ENCODE peak calls at places on chromosomes 13 and 19, in six cellular contexts. One of them, this sample, is unnamed. For H3K27me3 and H3K4me1, the result is how much of the 10 kb centered on the place peaks cover.

GRCh38 chr19:1433119-1434039 is 4.8 kb upstream of the RPS15 start:
- DNase-seq in CD4-positive, CD25-positive, alpha-beta regulatory T cell: no peak
- DNase-seq in ascending aorta: no peak
- DNase-seq in gastrocnemius medialis: no peak
- DNase-seq in hepatocyte: no peak
- DNase-seq in left ventricle myocardium inferior: no peak
- DNase-seq in this sample: no peak

GRCh38 chr19:12891553-12892021 is 627 bp downstream of the GCDH start:
- DNase-seq in left ventricle myocardium inferior: no peak
- DNase-seq in ascending aorta: no peak
- DNase-seq in CD4-positive, CD25-positive, alpha-beta regulatory T cell: no peak
- DNase-seq in hepatocyte: no peak
- DNase-seq in gastrocnemius medialis: no peak
- DNase-seq in this sample: no peak

GRCh38 chr13:78742659-78743058 is 83.7 kb upstream of the OBI1 start:
- DNase-seq in ascending aorta: no peak
- DNase-seq in hepatocyte: no peak
- DNase-seq in left ventricle myocardium inferior: no peak
- DNase-seq in CD4-positive, CD25-positive, alpha-beta regulatory T cell: no peak
- DNase-seq in gastrocnemius medialis: no peak
- DNase-seq in this sample: no peak

GRCh38 chr19:36418287-36419001 is at the start of gene ZFP82:
- DNase-seq in gastrocnemius medialis: peak
- DNase-seq in left ventricle myocardium inferior: peak
- DNase-seq in hepatocyte: peak
- DNase-seq in CD4-positive, CD25-positive, alpha-beta regulatory T cell: peak
- DNase-seq in ascending aorta: peak
- DNase-seq in this sample: peak

GRCh38 chr19:56137405-56137804 is 3.7 kb upstream of the ZNF444 start:
- DNase-seq in hepatocyte: no peak
- DNase-seq in CD4-positive, CD25-positive, alpha-beta regulatory T cell: no peak
- DNase-seq in left ventricle myocardium inferior: no peak
- DNase-seq in ascending aorta: no peak
- DNase-seq in gastrocnemius medialis: no peak
- DNase-seq in this sample: no peak

GRCh38 chr19:58399903-58400637 is 4.6 kb downstream of the RNF225 start:
- DNase-seq in gastrocnemius medialis: no peak
- DNase-seq in CD4-positive, CD25-positive, alpha-beta regulatory T cell: no peak
- DNase-seq in ascending aorta: no peak
- DNase-seq in hepatocyte: no peak
- DNase-seq in left ventricle myocardium inferior: no peak
- DNase-seq in this sample: no peak

GRCh38 chr13:37657134-37657533 is 58.6 kb upstream of the POSTN start:
- DNase-seq in gastrocnemius medialis: no peak
- DNase-seq in left ventricle myocardium inferior: no peak
- DNase-seq in CD4-positive, CD25-positive, alpha-beta regulatory T cell: no peak
- DNase-seq in hepatocyte: no peak
- DNase-seq in ascending aorta: no peak
- DNase-seq in this sample: no peak

GRCh38 chr19:17107546-17108452 is 32.2 kb downstream of the MYO9B start:
- DNase-seq in ascending aorta: peak
- DNase-seq in CD4-positive, CD25-positive, alpha-beta regulatory T cell: no peak
- DNase-seq in hepatocyte: peak
- DNase-seq in gastrocnemius medialis: peak
- DNase-seq in left ventricle myocardium inferior: peak
- DNase-seq in this sample: peak

GRCh38 chr19:55690769-55691545 is 15.9 kb downstream of the EPN1 start:
- DNase-seq in left ventricle myocardium inferior: no peak
- DNase-seq in gastrocnemius medialis: no peak
- DNase-seq in hepatocyte: no peak
- DNase-seq in CD4-positive, CD25-positive, alpha-beta regulatory T cell: no peak
- DNase-seq in ascending aorta: no peak
- DNase-seq in this sample: no peak

GRCh38 chr19:3423183-3423829 is 56.9 kb downstream of the NFIC start:
- DNase-seq in left ventricle myocardium inferior: peak
- DNase-seq in hepatocyte: no peak
- DNase-seq in ascending aorta: no peak
- DNase-seq in gastrocnemius medialis: no peak
- DNase-seq in CD4-positive, CD25-positive, alpha-beta regulatory T cell: no peak
- DNase-seq in this sample: no peak

GRCh38 chr19:3556978-3557460 is 367 bp downstream of the MFSD12 start:
- DNase-seq in gastrocnemius medialis: no peak
- DNase-seq in left ventricle myocardium inferior: no peak
- DNase-seq in CD4-positive, CD25-positive, alpha-beta regulatory T cell: peak
- DNase-seq in ascending aorta: no peak
- DNase-seq in hepatocyte: peak
- DNase-seq in this sample: no peak

GRCh38 chr13:40897058-40897457 is 107.6 kb downstream of the SLC25A15 start:
- DNase-seq in left ventricle myocardium inferior: no peak
- DNase-seq in CD4-positive, CD25-positive, alpha-beta regulatory T cell: no peak
- DNase-seq in hepatocyte: no peak
- DNase-seq in ascending aorta: no peak
- DNase-seq in gastrocnemius medialis: no peak
- DNase-seq in this sample: no peak

GRCh38 chr19:48646912-48647216 is 877 bp upstream of the CA11 start:
- DNase-seq in hepatocyte: no peak
- DNase-seq in gastrocnemius medialis: no peak
- DNase-seq in left ventricle myocardium inferior: no peak
- DNase-seq in ascending aorta: no peak
- DNase-seq in CD4-positive, CD25-positive, alpha-beta regulatory T cell: peak
- DNase-seq in this sample: no peak

GRCh38 chr13:103573446-103573845 is 507.2 kb upstream of the SLC10A2 start:
- DNase-seq in left ventricle myocardium inferior: no peak
- DNase-seq in gastrocnemius medialis: no peak
- DNase-seq in CD4-positive, CD25-positive, alpha-beta regulatory T cell: no peak
- DNase-seq in ascending aorta: no peak
- DNase-seq in hepatocyte: no peak
- DNase-seq in this sample: no peak

GRCh38 chr13:60482012-60482411 is 85.0 kb downstream of the TDRD3 start:
- DNase-seq in hepatocyte: no peak
- DNase-seq in left ventricle myocardium inferior: no peak
- DNase-seq in ascending aorta: no peak
- DNase-seq in CD4-positive, CD25-positive, alpha-beta regulatory T cell: no peak
- DNase-seq in gastrocnemius medialis: no peak
- DNase-seq in this sample: no peak

GRCh38 chr19:2171349-2172145 is 7.8 kb downstream of the DOT1L start:
- DNase-seq in CD4-positive, CD25-positive, alpha-beta regulatory T cell: peak
- DNase-seq in left ventricle myocardium inferior: peak
- DNase-seq in gastrocnemius medialis: no peak
- DNase-seq in ascending aorta: no peak
- DNase-seq in hepatocyte: peak
- DNase-seq in this sample: no peak

GRCh38 chr13:46473806-46474205 is 79.2 kb upstream of the LRCH1 start:
- DNase-seq in hepatocyte: no peak
- DNase-seq in gastrocnemius medialis: no peak
- DNase-seq in CD4-positive, CD25-positive, alpha-beta regulatory T cell: no peak
- DNase-seq in ascending aorta: no peak
- DNase-seq in left ventricle myocardium inferior: no peak
- DNase-seq in this sample: no peak

GRCh38 chr19:6322284-6322683 is 11.1 kb downstream of the ACER1 start:
- DNase-seq in ascending aorta: no peak
- DNase-seq in left ventricle myocardium inferior: no peak
- DNase-seq in CD4-positive, CD25-positive, alpha-beta regulatory T cell: no peak
- DNase-seq in gastrocnemius medialis: no peak
- DNase-seq in hepatocyte: no peak
- DNase-seq in this sample: no peak

DNA sequence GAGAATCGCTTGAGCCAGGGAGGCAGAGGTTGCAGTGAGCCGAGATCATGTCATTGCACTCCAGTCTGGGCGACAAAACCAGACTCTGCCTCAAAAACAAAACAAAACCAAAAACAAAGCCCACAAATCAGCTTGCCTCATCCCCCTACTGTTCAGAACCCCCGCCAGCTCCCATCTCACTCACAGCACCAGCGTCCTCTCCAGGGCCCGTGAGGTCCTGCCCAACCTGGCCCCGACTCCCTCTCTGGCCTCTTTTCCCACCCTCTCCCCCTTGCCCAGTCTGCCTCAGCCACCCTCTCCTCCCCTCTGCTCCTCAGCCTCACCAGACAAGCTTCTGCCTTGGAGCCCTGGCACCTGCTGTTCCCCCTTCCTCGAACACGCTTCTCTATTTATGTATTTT is 3.8 kb downstream of the SLC8A2 start:
- DNase-seq in CD4-positive, CD25-positive, alpha-beta regulatory T cell: no peak
- DNase-seq in gastrocnemius medialis: no peak
- DNase-seq in left ventricle myocardium inferior: no peak
- DNase-seq in ascending aorta: no peak
- DNase-seq in hepatocyte: no peak
- DNase-seq in this sample: no peak
- H3K27me3 ChIP-seq in CD4-positive, CD25-positive, alpha-beta regulatory T cell: under half
- H3K27me3 ChIP-seq in gastrocnemius medialis: under half
- H3K27me3 ChIP-seq in left ventricle myocardium inferior: half or more
- H3K27me3 ChIP-seq in ascending aorta: under half
- H3K27me3 ChIP-seq in hepatocyte: half or more
- H3K27me3 ChIP-seq in this sample: under half

DNA sequence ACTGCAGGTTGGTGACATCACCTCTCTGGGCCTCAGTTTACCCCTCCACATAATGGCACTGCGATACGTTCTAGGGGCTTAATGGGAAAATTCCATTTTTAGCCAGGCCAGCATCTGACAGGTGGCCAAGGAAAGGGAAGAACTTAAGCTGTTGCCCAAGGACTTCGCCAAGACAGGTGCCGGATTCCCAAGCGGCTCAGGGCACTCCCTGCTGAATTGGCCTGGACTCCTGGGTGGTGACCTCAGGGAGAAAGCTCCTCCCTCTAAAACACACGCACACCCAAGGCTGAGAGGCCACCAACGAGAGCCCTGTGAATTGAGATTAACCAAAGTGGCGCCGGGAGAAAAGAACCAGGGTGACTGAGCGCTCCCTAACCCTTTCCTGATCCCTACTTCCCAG is 13.3 kb downstream of the MAST3 start:
- DNase-seq in CD4-positive, CD25-positive, alpha-beta regulatory T cell: no peak
- DNase-seq in hepatocyte: no peak
- DNase-seq in ascending aorta: no peak
- DNase-seq in left ventricle myocardium inferior: no peak
- DNase-seq in gastrocnemius medialis: no peak
- DNase-seq in this sample: no peak
- H3K4me1 ChIP-seq in CD4-positive, CD25-positive, alpha-beta regulatory T cell: under half
- H3K4me1 ChIP-seq in hepatocyte: under half
- H3K4me1 ChIP-seq in ascending aorta: under half
- H3K4me1 ChIP-seq in left ventricle myocardium inferior: under half
- H3K4me1 ChIP-seq in gastrocnemius medialis: under half
- H3K4me1 ChIP-seq in this sample: under half

GRCh38 chr13:57631607-57632275 is at the start of gene PCDH17:
- DNase-seq in CD4-positive, CD25-positive, alpha-beta regulatory T cell: peak
- DNase-seq in hepatocyte: peak
- DNase-seq in left ventricle myocardium inferior: peak
- DNase-seq in ascending aorta: no peak
- DNase-seq in gastrocnemius medialis: no peak
- DNase-seq in this sample: peak

GRCh38 chr13:57634829-57635165 is 3.3 kb downstream of the PCDH17 start:
- DNase-seq in gastrocnemius medialis: no peak
- DNase-seq in ascending aorta: no peak
- DNase-seq in left ventricle myocardium inferior: no peak
- DNase-seq in hepatocyte: peak
- DNase-seq in CD4-positive, CD25-positive, alpha-beta regulatory T cell: no peak
- DNase-seq in this sample: no peak

GRCh38 chr13:57633950-57634828 is 2.6 kb downstream of the PCDH17 start:
- DNase-seq in hepatocyte: peak
- DNase-seq in gastrocnemius medialis: no peak
- DNase-seq in CD4-positive, CD25-positive, alpha-beta regulatory T cell: no peak
- DNase-seq in ascending aorta: no peak
- DNase-seq in left ventricle myocardium inferior: no peak
- DNase-seq in this sample: no peak

GRCh38 chr13:57632276-57633140 is 964 bp downstream of the PCDH17 start:
- DNase-seq in ascending aorta: no peak
- DNase-seq in CD4-positive, CD25-positive, alpha-beta regulatory T cell: no peak
- DNase-seq in left ventricle myocardium inferior: no peak
- DNase-seq in gastrocnemius medialis: no peak
- DNase-seq in hepatocyte: peak
- DNase-seq in this sample: no peak

GRCh38 chr13:57633141-57633949 is 1.8 kb downstream of the PCDH17 start:
- DNase-seq in CD4-positive, CD25-positive, alpha-beta regulatory T cell: no peak
- DNase-seq in left ventricle myocardium inferior: peak
- DNase-seq in hepatocyte: peak
- DNase-seq in gastrocnemius medialis: no peak
- DNase-seq in ascending aorta: no peak
- DNase-seq in this sample: peak
- H3K27me3 ChIP-seq in CD4-positive, CD25-positive, alpha-beta regulatory T cell: under half
- H3K27me3 ChIP-seq in left ventricle myocardium inferior: half or more
- H3K27me3 ChIP-seq in hepatocyte: under half
- H3K27me3 ChIP-seq in gastrocnemius medialis: half or more
- H3K27me3 ChIP-seq in ascending aorta: under half
- H3K27me3 ChIP-seq in this sample: under half

GRCh38 chr19:40278361-40279045 is 6.6 kb downstream of the AKT2 start:
- DNase-seq in left ventricle myocardium inferior: no peak
- DNase-seq in ascending aorta: no peak
- DNase-seq in CD4-positive, CD25-positive, alpha-beta regulatory T cell: no peak
- DNase-seq in gastrocnemius medialis: no peak
- DNase-seq in hepatocyte: no peak
- DNase-seq in this sample: peak
- H3K4me1 ChIP-seq in left ventricle myocardium inferior: half or more
- H3K4me1 ChIP-seq in ascending aorta: under half
- H3K4me1 ChIP-seq in CD4-positive, CD25-positive, alpha-beta regulatory T cell: half or more
- H3K4me1 ChIP-seq in gastrocnemius medialis: half or more
- H3K4me1 ChIP-seq in hepatocyte: half or more
- H3K4me1 ChIP-seq in this sample: under half

This sample was measured in uterus.